ENCODE peak calls at places on chromosomes 2 and 18, in six cellular contexts. One of them, this sample, is unnamed.

GRCh38 chr2:120104002-120104467 is 91.2 kb downstream of the EPB41L5 start:
- DNase-seq in left cardiac atrium: no peak
- DNase-seq in HuH-7: no peak
- DNase-seq in NCI-H2081: no peak
- DNase-seq in fibroblast of mammary gland: peak; percentile 99
- DNase-seq in AG08396: peak; percentile 55
- DNase-seq in this sample: no peak

GRCh38 chr2:134705861-134706586 is 12.8 kb downstream of the TMEM163 start:
- DNase-seq in left cardiac atrium: no peak
- DNase-seq in HuH-7: no peak
- DNase-seq in NCI-H2081: no peak
- DNase-seq in fibroblast of mammary gland: no peak
- DNase-seq in AG08396: no peak
- DNase-seq in this sample: no peak

GRCh38 chr2:167844714-167845530 is 402.5 kb downstream of the STK39 start:
- DNase-seq in left cardiac atrium: no peak
- DNase-seq in HuH-7: no peak
- DNase-seq in NCI-H2081: peak; percentile 42
- DNase-seq in fibroblast of mammary gland: no peak
- DNase-seq in AG08396: no peak
- DNase-seq in this sample: no peak

GRCh38 chr2:225064362-225064761 is 22.1 kb upstream of the DOCK10 start:
- DNase-seq in left cardiac atrium: no peak
- DNase-seq in HuH-7: no peak
- DNase-seq in NCI-H2081: no peak
- DNase-seq in fibroblast of mammary gland: no peak
- DNase-seq in AG08396: no peak
- DNase-seq in this sample: no peak

GRCh38 chr2:132747046-132747445 is 77.0 kb upstream of the LYPD1 start:
- DNase-seq in left cardiac atrium: no peak
- DNase-seq in HuH-7: no peak
- DNase-seq in NCI-H2081: no peak
- DNase-seq in fibroblast of mammary gland: no peak
- DNase-seq in AG08396: no peak
- DNase-seq in this sample: no peak

GRCh38 chr2:86603892-86604291 is 19.8 kb downstream of the RNF103 start:
- DNase-seq in left cardiac atrium: no peak
- DNase-seq in HuH-7: no peak
- DNase-seq in NCI-H2081: no peak
- DNase-seq in fibroblast of mammary gland: no peak
- DNase-seq in AG08396: no peak
- DNase-seq in this sample: no peak

GRCh38 chr2:170817999-170818293 is 1.3 kb downstream of the GAD1 start:
- DNase-seq in left cardiac atrium: no peak
- DNase-seq in HuH-7: no peak
- DNase-seq in NCI-H2081: peak; percentile 45
- DNase-seq in fibroblast of mammary gland: no peak
- DNase-seq in AG08396: no peak
- DNase-seq in this sample: no peak

GRCh38 chr2:176098366-176099158 is 1.0 kb upstream of the HOXD12 start:
- DNase-seq in left cardiac atrium: no peak
- DNase-seq in HuH-7: no peak
- DNase-seq in NCI-H2081: no peak
- DNase-seq in fibroblast of mammary gland: no peak
- DNase-seq in AG08396: no peak
- DNase-seq in this sample: peak; percentile 12

GRCh38 chr18:78977627-78978271 is 1.9 kb upstream of the SALL3 start:
- DNase-seq in left cardiac atrium: no peak
- DNase-seq in HuH-7: no peak
- DNase-seq in NCI-H2081: no peak
- DNase-seq in fibroblast of mammary gland: no peak
- DNase-seq in AG08396: no peak
- DNase-seq in this sample: no peak

GRCh38 chr2:239393941-239394340 is 6.9 kb downstream of the HDAC4 start:
- DNase-seq in left cardiac atrium: no peak
- DNase-seq in HuH-7: no peak
- DNase-seq in NCI-H2081: no peak
- DNase-seq in fibroblast of mammary gland: peak; percentile 84
- DNase-seq in AG08396: no peak
- DNase-seq in this sample: no peak

GRCh38 chr18:77131652-77132368 is 773 bp downstream of the MBP start:
- DNase-seq in left cardiac atrium: peak; percentile 61
- DNase-seq in HuH-7: peak; percentile 63
- DNase-seq in NCI-H2081: peak; percentile 53
- DNase-seq in fibroblast of mammary gland: no peak
- DNase-seq in AG08396: peak; percentile 54
- DNase-seq in this sample: peak; percentile 75

GRCh38 chr2:15425707-15426106 is 135.4 kb downstream of the NBAS start:
- DNase-seq in left cardiac atrium: no peak
- DNase-seq in HuH-7: peak; percentile 4
- DNase-seq in NCI-H2081: no peak
- DNase-seq in fibroblast of mammary gland: no peak
- DNase-seq in AG08396: no peak
- DNase-seq in this sample: no peak

GRCh38 chr2:189702071-189702470 is 27.6 kb downstream of the ANKAR start:
- DNase-seq in left cardiac atrium: no peak
- DNase-seq in HuH-7: no peak
- DNase-seq in NCI-H2081: no peak
- DNase-seq in fibroblast of mammary gland: peak; percentile 11
- DNase-seq in AG08396: no peak
- DNase-seq in this sample: no peak

GRCh38 chr2:105640241-105640640 is 104.5 kb upstream of the NCK2 start:
- DNase-seq in left cardiac atrium: no peak
- DNase-seq in HuH-7: no peak
- DNase-seq in NCI-H2081: no peak
- DNase-seq in fibroblast of mammary gland: no peak
- DNase-seq in AG08396: no peak
- DNase-seq in this sample: no peak

GRCh38 chr2:212237350-212238095 is 301.1 kb downstream of the ERBB4 start:
- DNase-seq in left cardiac atrium: no peak
- DNase-seq in HuH-7: no peak
- DNase-seq in NCI-H2081: no peak
- DNase-seq in fibroblast of mammary gland: no peak
- DNase-seq in AG08396: no peak
- DNase-seq in this sample: no peak

GRCh38 chr2:26561376-26561775 is 79.8 kb downstream of the CIB4 start:
- DNase-seq in left cardiac atrium: peak; percentile 2
- DNase-seq in HuH-7: no peak
- DNase-seq in NCI-H2081: no peak
- DNase-seq in fibroblast of mammary gland: no peak
- DNase-seq in AG08396: no peak
- DNase-seq in this sample: no peak

This sample was measured in ovary.